ENCODE peak calls at places on chromosomes 11 and 22, in eight cellular contexts. C is PC-9; Z is AML-193; R is right cardiac atrium; E is EH; O is activated CD4-positive, alpha-beta T cell treated with anti-CD3 and anti-CD28 coated beads, Interleukin-2, amount 50 U/mL, for 48 hours; N is effector CD4-positive, alpha-beta T cell; M is D341Med. Q is an unnamed sample.
A peak's percentile ranks its signal among the peaks of the same experiment; 100 is the strongest.

GRCh38 chr11:98099371-98099770 is 921.4 kb upstream of the CNTN5 start:
- DNase-seq in C (no peak), Z (no peak), R (no peak), E (no peak), O (no peak), N (no peak), M (no peak), Q (no peak)

GRCh38 chr11:19428206-19429001 is 187.7 kb upstream of the E2F8 start:
- DNase-seq in C (peak; percentile 92), Z (no peak), R (no peak), E (no peak), O (no peak), N (no peak), M (no peak), Q (peak; percentile 83)

GRCh38 chr11:32852142-32852541 is 22.4 kb downstream of the PRRG4 start:
- DNase-seq in C (no peak), Z (no peak), R (no peak), E (peak; percentile 13), O (no peak), N (no peak), M (no peak), Q (no peak)

GRCh38 chr11:77207618-77208313 is 79.7 kb downstream of the MYO7A start:
- DNase-seq in C (no peak), Z (no peak), R (peak; percentile 46), E (no peak), O (no peak), N (no peak), M (no peak), Q (no peak)

GRCh38 chr22:46000081-46001027 is 23.4 kb upstream of the WNT7B start:
- DNase-seq in C (no peak), Z (no peak), R (peak; percentile 9), E (no peak), O (no peak), N (no peak), M (no peak), Q (no peak)

GRCh38 chr11:48138222-48138621 is 78.4 kb upstream of the OR4B1 start:
- DNase-seq in C (no peak), Z (no peak), R (no peak), E (no peak), O (no peak), N (no peak), M (no peak), Q (no peak)

GRCh38 chr11:46330887-46331652 is 16.2 kb upstream of the DGKZ start:
- DNase-seq in C (no peak), Z (no peak), R (no peak), E (no peak), O (peak; percentile 47), N (peak; percentile 33), M (no peak), Q (no peak)

GRCh38 chr11:43071338-43071737 is 240.5 kb upstream of the API5 start:
- DNase-seq in C (no peak), Z (no peak), R (no peak), E (no peak), O (no peak), N (no peak), M (no peak), Q (no peak)

GRCh38 chr11:62880231-62880802 is 379 bp upstream of the SLC3A2 start:
- DNase-seq in C (peak; percentile 80), Z (peak; percentile 51), R (peak; percentile 72), E (peak; percentile 86), O (peak; percentile 70), N (no peak), M (no peak), Q (peak; percentile 60)

GRCh38 chr11:84685149-84685548 is 942.0 kb downstream of the DLG2 start:
- DNase-seq in C (no peak), Z (no peak), R (no peak), E (no peak), O (no peak), N (no peak), M (no peak), Q (no peak)

GRCh38 chr11:9859491-9860305 is 195.8 kb downstream of the SWAP70 start:
- DNase-seq in C (no peak), Z (no peak), R (no peak), E (peak; percentile 71), O (peak; percentile 19), N (no peak), M (no peak), Q (no peak)

GRCh38 chr22:37273126-37273845 is 9.0 kb upstream of the CYTH4 start:
- DNase-seq in C (no peak), Z (no peak), R (no peak), E (peak; percentile 91), O (peak; percentile 54), N (no peak), M (no peak), Q (no peak)

GRCh38 chr11:129881570-129882170 is 13.7 kb downstream of the NFRKB start:
- DNase-seq in C (peak; percentile 35), Z (peak; percentile 12), R (no peak), E (peak; percentile 41), O (peak; percentile 47), N (no peak), M (peak; percentile 74), Q (peak; percentile 42)

Q was measured in NCI-H82.